ENCODE peak calls at places on chromosomes 1 and 21, in ten cellular contexts. T is Peyer's patch, R is testis, U is IMR-90, D is A549, A is body of pancreas, E is esophagus squamous epithelium, W is spleen, F is stomach, O is prostate gland. J is an unnamed sample. For H3K9me3 and H3K4me1, the result is how much of the 10 kb centered on the place peaks cover.

GRCh38 chr1:169741666-169742394 is 8.0 kb upstream of the SELE start:
- DNase-seq in R (no peak), O (no peak), F (no peak), T (no peak), U (peak), E (no peak), W (no peak), D (no peak), A (no peak), J (peak)

GRCh38 chr1:42177551-42177981 is 13.0 kb upstream of the GUCA2A start:
- DNase-seq in A (peak), E (no peak), F (no peak), R (no peak), U (peak), W (no peak), T (no peak), O (no peak), D (no peak), J (peak)

GRCh38 chr1:113452921-113453770 is 62.8 kb downstream of the MAGI3 start:
- DNase-seq in W (no peak), U (peak), D (no peak), R (peak), T (no peak), O (peak), F (peak), A (peak), E (no peak), J (no peak)

GRCh38 chr21:37489553-37489952 is 123.0 kb downstream of the DYRK1A start:
- DNase-seq in U (no peak), E (no peak), O (no peak), W (no peak), R (no peak), D (no peak), A (no peak), T (no peak), F (no peak), J (no peak)

GRCh38 chr1:39006287-39006686 is 15.2 kb downstream of the AKIRIN1 start:
- DNase-seq in A (no peak), F (no peak), U (no peak), D (no peak), R (no peak), O (no peak), W (no peak), T (no peak), E (no peak), J (no peak)

GRCh38 chr1:244730934-244731434 is 78.1 kb downstream of the DESI2 start:
- DNase-seq in D (no peak), T (no peak), W (no peak), R (peak), E (no peak), U (no peak), O (no peak), F (no peak), A (no peak), J (no peak)

GRCh38 chr1:178376008-178376407 is 120.8 kb downstream of the CLEC20A start:
- DNase-seq in U (no peak), O (no peak), W (no peak), T (no peak), A (no peak), F (no peak), D (no peak), E (no peak), R (no peak), J (no peak)

GRCh38 chr21:29077651-29078090 is 4.2 kb upstream of the CCT8 start:
- DNase-seq in F (no peak), T (peak), U (peak), W (no peak), O (peak), D (peak), A (no peak), R (peak), E (no peak), J (peak)

GRCh38 chr1:92356956-92357355 is 58.1 kb downstream of the RPAP2 start:
- DNase-seq in O (no peak), W (no peak), E (no peak), T (no peak), F (no peak), U (peak), R (no peak), D (no peak), A (no peak), J (no peak)

GRCh38 chr1:26959270-26959669 is 998 bp downstream of the KDF1 start:
- DNase-seq in R (no peak), D (no peak), W (no peak), A (no peak), T (no peak), U (no peak), F (no peak), O (no peak), E (no peak), J (no peak)

GRCh38 chr1:115665319-115665718 is 23.5 kb downstream of the VANGL1 start:
- DNase-seq in O (peak), T (no peak), U (no peak), A (peak), D (no peak), E (no peak), F (peak), R (no peak), W (no peak), J (peak)

GRCh38 chr1:11479375-11479979 is 522 bp downstream of the DISP3 start:
- DNase-seq in O (no peak), D (no peak), W (no peak), E (no peak), F (no peak), A (no peak), T (no peak), R (no peak), U (no peak), J (no peak)

GRCh38 chr1:156524985-156525590 is 24.5 kb upstream of the MEF2D start:
- DNase-seq in A (no peak), R (no peak), F (no peak), O (no peak), E (no peak), D (no peak), T (no peak), U (no peak), W (no peak), J (no peak)

GRCh38 chr1:26045712-26046312 is at the start of gene SLC30A2:
- DNase-seq in O (no peak), E (no peak), R (no peak), T (no peak), D (no peak), W (no peak), U (no peak), F (no peak), A (peak), J (peak)

GRCh38 chr21:38955495-38955894 is 149.8 kb downstream of the ETS2 start:
- DNase-seq in D (no peak), U (peak), A (no peak), E (no peak), F (peak), O (no peak), R (no peak), T (no peak), W (no peak), J (no peak)

GRCh38 chr1:188429385-188429784 is 1600.6 kb downstream of the PLA2G4A start:
- DNase-seq in D (no peak), O (no peak), T (no peak), R (no peak), E (no peak), A (no peak), U (peak), F (no peak), W (no peak), J (no peak)

GRCh38 chr1:53553734-53554509 is 94.7 kb downstream of the DMRTB1 start:
- DNase-seq in O (no peak), D (no peak), T (no peak), U (no peak), F (no peak), R (no peak), W (peak), A (no peak), E (no peak), J (no peak)

GRCh38 chr1:226480459-226480858 is 68.1 kb upstream of the STUM start:
- DNase-seq in A (no peak), D (no peak), F (peak), R (no peak), W (no peak), O (no peak), E (no peak), T (no peak), U (no peak), J (no peak)

GRCh38 chr1:81873946-81874345 is 73.2 kb downstream of the ADGRL2 start:
- DNase-seq in O (no peak), R (no peak), T (no peak), D (no peak), F (no peak), W (no peak), A (no peak), U (no peak), E (no peak), J (no peak)

GRCh38 chr1:85404393-85404792 is 60.6 kb downstream of the DDAH1 start:
- DNase-seq in W (no peak), O (no peak), U (no peak), D (no peak), E (no peak), F (no peak), A (no peak), R (no peak), T (no peak), J (no peak)

GRCh38 chr1:3614755-3615742 is 3.7 kb upstream of the MEGF6 start:
- DNase-seq in E (no peak), R (peak), U (no peak), O (no peak), F (peak), W (no peak), T (no peak), D (peak), A (no peak), J (no peak)

DNA sequence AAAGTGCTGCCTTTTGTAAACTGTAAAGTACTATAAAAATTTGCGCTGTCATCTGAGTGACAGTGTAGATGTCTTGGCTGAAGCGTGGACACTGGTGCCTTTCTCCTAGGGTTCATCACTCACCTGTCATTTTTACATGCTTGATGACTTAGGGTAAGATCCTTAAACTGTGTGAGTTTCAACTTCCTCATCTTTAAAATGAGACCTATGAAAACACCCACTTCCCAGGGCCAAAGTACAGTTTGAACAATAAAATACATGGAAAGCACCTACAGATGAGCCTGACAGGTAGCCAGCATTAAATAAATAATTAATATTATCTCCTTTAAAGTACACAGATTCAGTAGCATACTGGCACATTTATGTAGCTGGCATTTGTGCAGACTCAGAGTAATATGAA is 309.9 kb downstream of the CHRM3 start:
- DNase-seq in U (no peak), O (no peak), A (no peak), W (no peak), E (no peak), R (no peak), D (no peak), T (no peak), F (no peak), J (no peak)
- H3K9me3 ChIP-seq in U (under half), O (under half), A (under half), W (under half), E (under half), R (under half), D (under half), T (under half), F (under half), J (under half)

GRCh38 chr1:43206721-43207228 is 34.6 kb downstream of the CFAP57 start:
- DNase-seq in R (no peak), A (peak), O (no peak), W (no peak), E (no peak), D (peak), T (no peak), U (peak), F (no peak), J (no peak)

GRCh38 chr1:43204394-43204793 is 32.3 kb downstream of the CFAP57 start:
- DNase-seq in O (no peak), T (no peak), A (no peak), D (no peak), U (no peak), F (no peak), W (no peak), E (no peak), R (no peak), J (no peak)

GRCh38 chr1:43205671-43206070 is 33.5 kb downstream of the CFAP57 start:
- DNase-seq in O (no peak), W (no peak), U (peak), T (no peak), A (no peak), R (no peak), E (no peak), F (no peak), D (no peak), J (no peak)

GRCh38 chr1:43207229-43207853 is 35.2 kb downstream of the CFAP57 start:
- DNase-seq in W (no peak), T (no peak), U (peak), F (no peak), O (no peak), A (no peak), E (no peak), D (peak), R (no peak), J (no peak)

DNA sequence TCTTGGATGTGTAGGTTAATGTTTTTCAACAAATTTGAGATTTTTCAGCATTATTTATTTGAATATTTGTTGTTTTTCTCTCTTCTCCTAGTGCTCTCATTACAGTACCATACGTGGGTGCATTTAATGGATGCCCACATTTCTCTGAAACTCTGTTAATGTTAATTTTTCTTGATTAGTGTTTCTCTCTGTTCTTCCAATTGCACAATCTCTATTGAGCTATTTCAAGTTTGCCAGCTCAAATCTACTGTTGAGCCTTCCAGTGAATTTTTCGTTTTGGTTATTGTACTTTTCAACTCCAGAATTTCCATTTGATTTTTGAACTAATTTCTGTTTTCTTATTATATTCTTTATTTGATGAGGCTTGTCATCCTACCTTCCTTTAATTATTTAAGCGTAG is 31.7 kb downstream of the CFAP57 start:
- DNase-seq in W (no peak), E (no peak), F (no peak), A (no peak), T (no peak), D (no peak), O (no peak), U (no peak), R (no peak), J (no peak)
- H3K4me1 ChIP-seq in W (under half), E (under half), F (under half), A (under half), T (under half), D (under half), O (under half), U (under half), R (under half), J (under half)

GRCh38 chr21:33915368-33916199 is at the start of gene ATP5PO:
- DNase-seq in U (peak), F (peak), W (peak), E (peak), R (peak), D (peak), A (peak), O (peak), T (peak), J (peak)
- TF ChIP-seq POLR2A in U (peak), F (no peak), W (peak), E (peak), R (peak), D (peak), A (peak), O (peak), T (peak), J (no peak)

DNA sequence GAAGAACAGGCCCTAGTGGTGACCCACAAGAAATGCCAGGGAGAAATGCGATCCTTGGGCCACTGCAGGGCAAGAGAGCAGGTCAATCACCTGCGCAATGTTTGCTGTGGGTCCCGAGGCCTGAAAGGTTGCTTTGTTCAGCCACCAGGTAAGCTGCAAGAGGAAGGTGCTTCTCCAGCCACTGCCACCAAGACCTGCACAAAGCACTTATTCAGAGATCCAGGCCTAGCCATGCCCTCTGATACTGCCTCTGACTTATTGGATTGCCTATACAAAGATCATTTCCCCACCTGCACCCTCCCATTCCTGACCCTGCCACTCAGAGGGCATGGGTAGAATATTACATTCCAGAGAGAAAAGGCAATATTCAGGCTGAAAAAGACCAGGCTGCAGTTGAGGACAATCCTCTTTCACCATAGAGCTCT is 349.4 kb upstream of the NFIA start:
- DNase-seq in W (no peak), E (no peak), U (no peak), A (peak), T (no peak), D (no peak), F (no peak), O (no peak), R (no peak), J (no peak)
- H3K9me3 ChIP-seq in W (under half), E (under half), U (under half), A (under half), T (under half), D (under half), F (under half), O (under half), R (under half), J (under half)

DNA sequence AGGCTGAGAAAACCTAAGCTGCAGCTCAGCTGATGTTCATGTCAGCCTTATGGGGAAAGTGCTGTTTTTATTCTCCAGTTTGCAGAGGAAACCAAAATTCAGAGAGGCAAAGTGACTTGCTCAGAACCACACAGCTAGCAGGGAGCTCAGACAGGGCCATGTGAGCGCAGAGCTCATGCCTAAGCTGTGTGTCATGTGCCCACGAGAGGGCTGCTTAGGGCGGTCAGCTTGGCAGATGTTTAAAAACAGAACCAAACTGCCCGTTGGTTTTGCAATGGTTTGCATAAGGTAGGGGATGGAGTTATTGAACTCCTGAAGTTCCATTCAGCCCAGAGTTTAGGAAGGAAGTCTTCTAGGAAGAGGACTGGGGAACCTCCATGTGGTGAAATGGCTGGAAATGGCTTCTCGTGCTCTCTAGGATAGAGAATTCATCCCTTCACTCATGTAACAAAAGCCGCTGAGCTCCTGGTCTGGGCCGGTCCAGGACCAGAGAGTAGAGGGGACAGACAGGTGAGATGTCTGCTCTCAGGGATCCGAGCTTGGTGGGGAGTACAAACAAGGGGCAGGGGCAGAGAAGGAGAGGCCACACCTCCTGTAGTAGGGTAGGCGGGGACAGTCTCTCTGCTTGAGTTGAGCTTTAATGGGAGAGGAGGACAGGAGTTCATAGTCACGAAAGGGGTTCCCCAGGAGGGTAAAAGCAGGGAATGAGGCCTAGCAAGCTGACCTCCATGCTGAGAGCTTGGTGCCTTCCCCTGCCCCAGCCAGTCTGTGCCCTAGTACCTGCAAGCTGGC is 46.9 kb downstream of the ARHGEF10L start:
- DNase-seq in U (peak), T (no peak), F (no peak), E (no peak), R (no peak), A (no peak), D (no peak), W (no peak), O (no peak), J (no peak)
- H3K4me1 ChIP-seq in U (under half), T (under half), F (under half), E (under half), R (under half), A (half or more), D (half or more), W (under half), O (under half), J (half or more)

DNA sequence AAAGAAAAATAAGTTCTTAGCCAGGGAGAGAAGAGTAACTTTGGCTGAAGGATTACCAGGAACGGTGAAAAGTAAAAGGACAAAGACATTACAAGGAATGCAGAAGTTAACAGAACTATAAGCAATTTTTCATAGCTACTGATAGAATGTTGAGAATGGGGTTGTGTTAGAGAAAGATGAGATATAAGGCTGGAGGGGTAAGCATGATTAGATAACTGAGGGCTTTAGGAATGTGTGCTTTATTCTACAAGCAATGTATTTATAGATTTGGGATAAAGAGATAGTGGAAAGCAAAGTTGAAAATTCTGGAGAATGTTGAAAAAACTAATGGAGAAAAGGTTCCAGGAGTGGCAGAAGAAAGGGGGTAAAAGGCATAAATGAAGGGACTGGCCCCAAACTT is 65.4 kb upstream of the PTCH2 start:
- DNase-seq in O (no peak), D (no peak), E (no peak), T (no peak), A (no peak), U (no peak), F (no peak), W (no peak), R (no peak), J (no peak)
- TF ChIP-seq POLR2A in O (no peak), D (no peak), E (no peak), T (no peak), A (no peak), U (no peak), F (no peak), W (no peak), R (no peak), J (no peak)

GRCh38 chr1:227661495-227661894 is 73.6 kb downstream of the JMJD4 start:
- DNase-seq in W (no peak), E (no peak), A (no peak), D (no peak), R (no peak), O (no peak), U (no peak), T (no peak), F (no peak), J (no peak)
- H3K9me3 ChIP-seq in W (half or more), E (half or more), A (under half), D (half or more), R (under half), O (under half), U (half or more), T (half or more), F (half or more), J (under half)